ENCODE peak calls at places on chromosomes 2 and 18, in four cellular contexts. One of them, this sample, is unnamed.

GRCh38 chr2:101466426-101466825 is 8.5 kb downstream of the RFX8 start:
- DNase-seq in naive thymus-derived CD8-positive, alpha-beta T cell: no peak
- DNase-seq in activated T-helper 1 cell treated with anti-CD3 and anti-CD28 coated beads, Interleukin-2, amount 50 U/mL, for 16 hours: no peak
- DNase-seq in left lung: peak; percentile 40
- DNase-seq in this sample: no peak

GRCh38 chr2:214593723-214594122 is 182.9 kb downstream of the VWC2L start:
- DNase-seq in naive thymus-derived CD8-positive, alpha-beta T cell: no peak
- DNase-seq in activated T-helper 1 cell treated with anti-CD3 and anti-CD28 coated beads, Interleukin-2, amount 50 U/mL, for 16 hours: no peak
- DNase-seq in left lung: no peak
- DNase-seq in this sample: peak; percentile 41

GRCh38 chr2:225004531-225004930 is 37.7 kb downstream of the DOCK10 start:
- DNase-seq in naive thymus-derived CD8-positive, alpha-beta T cell: no peak
- DNase-seq in activated T-helper 1 cell treated with anti-CD3 and anti-CD28 coated beads, Interleukin-2, amount 50 U/mL, for 16 hours: no peak
- DNase-seq in left lung: no peak
- DNase-seq in this sample: peak; percentile 7

GRCh38 chr2:218474527-218474926 is 55.6 kb downstream of the VIL1 start:
- DNase-seq in naive thymus-derived CD8-positive, alpha-beta T cell: no peak
- DNase-seq in activated T-helper 1 cell treated with anti-CD3 and anti-CD28 coated beads, Interleukin-2, amount 50 U/mL, for 16 hours: no peak
- DNase-seq in left lung: no peak
- DNase-seq in this sample: no peak

GRCh38 chr2:180647206-180647605 is 333.2 kb upstream of the UBE2E3 start:
- DNase-seq in naive thymus-derived CD8-positive, alpha-beta T cell: no peak
- DNase-seq in activated T-helper 1 cell treated with anti-CD3 and anti-CD28 coated beads, Interleukin-2, amount 50 U/mL, for 16 hours: no peak
- DNase-seq in left lung: no peak
- DNase-seq in this sample: no peak

GRCh38 chr18:63470751-63471150 is 6.0 kb upstream of the SERPINB5 start:
- DNase-seq in naive thymus-derived CD8-positive, alpha-beta T cell: no peak
- DNase-seq in activated T-helper 1 cell treated with anti-CD3 and anti-CD28 coated beads, Interleukin-2, amount 50 U/mL, for 16 hours: no peak
- DNase-seq in left lung: no peak
- DNase-seq in this sample: no peak

GRCh38 chr2:191935247-191935646 is 88.4 kb upstream of the CAVIN2 start:
- DNase-seq in naive thymus-derived CD8-positive, alpha-beta T cell: no peak
- DNase-seq in activated T-helper 1 cell treated with anti-CD3 and anti-CD28 coated beads, Interleukin-2, amount 50 U/mL, for 16 hours: no peak
- DNase-seq in left lung: peak; percentile 55
- DNase-seq in this sample: no peak

GRCh38 chr18:7165846-7166393 is 48.3 kb upstream of the LAMA1 start:
- DNase-seq in naive thymus-derived CD8-positive, alpha-beta T cell: no peak
- DNase-seq in activated T-helper 1 cell treated with anti-CD3 and anti-CD28 coated beads, Interleukin-2, amount 50 U/mL, for 16 hours: no peak
- DNase-seq in left lung: no peak
- DNase-seq in this sample: no peak

GRCh38 chr2:224973112-224974016 is 68.9 kb downstream of the DOCK10 start:
- DNase-seq in naive thymus-derived CD8-positive, alpha-beta T cell: no peak
- DNase-seq in activated T-helper 1 cell treated with anti-CD3 and anti-CD28 coated beads, Interleukin-2, amount 50 U/mL, for 16 hours: no peak
- DNase-seq in left lung: no peak
- DNase-seq in this sample: peak; percentile 55

GRCh38 chr2:36773947-36774346 is 77.4 kb downstream of the VIT start:
- DNase-seq in naive thymus-derived CD8-positive, alpha-beta T cell: no peak
- DNase-seq in activated T-helper 1 cell treated with anti-CD3 and anti-CD28 coated beads, Interleukin-2, amount 50 U/mL, for 16 hours: no peak
- DNase-seq in left lung: no peak
- DNase-seq in this sample: no peak

GRCh38 chr2:108460345-108461037 is 11.5 kb downstream of the GCC2 start:
- DNase-seq in naive thymus-derived CD8-positive, alpha-beta T cell: no peak
- DNase-seq in activated T-helper 1 cell treated with anti-CD3 and anti-CD28 coated beads, Interleukin-2, amount 50 U/mL, for 16 hours: no peak
- DNase-seq in left lung: no peak
- DNase-seq in this sample: no peak

GRCh38 chr2:102942098-102942497 is 180.3 kb downstream of the TMEM182 start:
- DNase-seq in naive thymus-derived CD8-positive, alpha-beta T cell: no peak
- DNase-seq in activated T-helper 1 cell treated with anti-CD3 and anti-CD28 coated beads, Interleukin-2, amount 50 U/mL, for 16 hours: no peak
- DNase-seq in left lung: no peak
- DNase-seq in this sample: no peak

GRCh38 chr18:28412521-28412920 is 235.6 kb upstream of the CDH2 start:
- DNase-seq in naive thymus-derived CD8-positive, alpha-beta T cell: no peak
- DNase-seq in activated T-helper 1 cell treated with anti-CD3 and anti-CD28 coated beads, Interleukin-2, amount 50 U/mL, for 16 hours: no peak
- DNase-seq in left lung: no peak
- DNase-seq in this sample: no peak

GRCh38 chr2:71925268-71926097 is 222.2 kb downstream of the CYP26B1 start:
- DNase-seq in naive thymus-derived CD8-positive, alpha-beta T cell: no peak
- DNase-seq in activated T-helper 1 cell treated with anti-CD3 and anti-CD28 coated beads, Interleukin-2, amount 50 U/mL, for 16 hours: no peak
- DNase-seq in left lung: no peak
- DNase-seq in this sample: no peak

GRCh38 chr2:182186132-182186735 is 200.6 kb downstream of the PPP1R1C start:
- DNase-seq in naive thymus-derived CD8-positive, alpha-beta T cell: no peak
- DNase-seq in activated T-helper 1 cell treated with anti-CD3 and anti-CD28 coated beads, Interleukin-2, amount 50 U/mL, for 16 hours: no peak
- DNase-seq in left lung: no peak
- DNase-seq in this sample: peak; percentile 86

GRCh38 chr18:58632557-58632956 is 3.7 kb upstream of the ALPK2 start:
- DNase-seq in naive thymus-derived CD8-positive, alpha-beta T cell: no peak
- DNase-seq in activated T-helper 1 cell treated with anti-CD3 and anti-CD28 coated beads, Interleukin-2, amount 50 U/mL, for 16 hours: no peak
- DNase-seq in left lung: no peak
- DNase-seq in this sample: no peak

GRCh38 chr18:78999939-79000338 is 20.3 kb downstream of the SALL3 start:
- DNase-seq in naive thymus-derived CD8-positive, alpha-beta T cell: no peak
- DNase-seq in activated T-helper 1 cell treated with anti-CD3 and anti-CD28 coated beads, Interleukin-2, amount 50 U/mL, for 16 hours: no peak
- DNase-seq in left lung: no peak
- DNase-seq in this sample: peak; percentile 68

GRCh38 chr2:97785818-97786217 is 72.4 kb downstream of the ZAP70 start:
- DNase-seq in naive thymus-derived CD8-positive, alpha-beta T cell: no peak
- DNase-seq in activated T-helper 1 cell treated with anti-CD3 and anti-CD28 coated beads, Interleukin-2, amount 50 U/mL, for 16 hours: no peak
- DNase-seq in left lung: no peak
- DNase-seq in this sample: no peak

GRCh38 chr2:7835693-7836680 is 845.9 kb upstream of the ID2 start:
- DNase-seq in naive thymus-derived CD8-positive, alpha-beta T cell: no peak
- DNase-seq in activated T-helper 1 cell treated with anti-CD3 and anti-CD28 coated beads, Interleukin-2, amount 50 U/mL, for 16 hours: no peak
- DNase-seq in left lung: no peak
- DNase-seq in this sample: no peak

GRCh38 chr18:49907346-49907929 is 94.1 kb upstream of the ACAA2 start:
- DNase-seq in naive thymus-derived CD8-positive, alpha-beta T cell: no peak
- DNase-seq in activated T-helper 1 cell treated with anti-CD3 and anti-CD28 coated beads, Interleukin-2, amount 50 U/mL, for 16 hours: no peak
- DNase-seq in left lung: no peak
- DNase-seq in this sample: no peak

GRCh38 chr2:215664847-215665525 is 229.1 kb upstream of the FN1 start:
- DNase-seq in naive thymus-derived CD8-positive, alpha-beta T cell: no peak
- DNase-seq in activated T-helper 1 cell treated with anti-CD3 and anti-CD28 coated beads, Interleukin-2, amount 50 U/mL, for 16 hours: no peak
- DNase-seq in left lung: no peak
- DNase-seq in this sample: peak; percentile 89

GRCh38 chr2:166417669-166418068 is 41.9 kb upstream of the SCN9A start:
- DNase-seq in naive thymus-derived CD8-positive, alpha-beta T cell: no peak
- DNase-seq in activated T-helper 1 cell treated with anti-CD3 and anti-CD28 coated beads, Interleukin-2, amount 50 U/mL, for 16 hours: no peak
- DNase-seq in left lung: no peak
- DNase-seq in this sample: peak; percentile 72

GRCh38 chr2:23237147-23237546 is 147.8 kb upstream of the KLHL29 start:
- DNase-seq in naive thymus-derived CD8-positive, alpha-beta T cell: no peak
- DNase-seq in activated T-helper 1 cell treated with anti-CD3 and anti-CD28 coated beads, Interleukin-2, amount 50 U/mL, for 16 hours: no peak
- DNase-seq in left lung: no peak
- DNase-seq in this sample: no peak

GRCh38 chr2:128395640-128396499 is 77.2 kb upstream of the HS6ST1 start:
- DNase-seq in naive thymus-derived CD8-positive, alpha-beta T cell: no peak
- DNase-seq in activated T-helper 1 cell treated with anti-CD3 and anti-CD28 coated beads, Interleukin-2, amount 50 U/mL, for 16 hours: no peak
- DNase-seq in left lung: no peak
- DNase-seq in this sample: peak; percentile 64

GRCh38 chr2:72893594-72894319 is 6.5 kb downstream of the SPR start:
- DNase-seq in naive thymus-derived CD8-positive, alpha-beta T cell: no peak
- DNase-seq in activated T-helper 1 cell treated with anti-CD3 and anti-CD28 coated beads, Interleukin-2, amount 50 U/mL, for 16 hours: no peak
- DNase-seq in left lung: no peak
- DNase-seq in this sample: peak; percentile 54

GRCh38 chr2:72035518-72036172 is 112.0 kb downstream of the CYP26B1 start:
- DNase-seq in naive thymus-derived CD8-positive, alpha-beta T cell: no peak
- DNase-seq in activated T-helper 1 cell treated with anti-CD3 and anti-CD28 coated beads, Interleukin-2, amount 50 U/mL, for 16 hours: no peak
- DNase-seq in left lung: no peak
- DNase-seq in this sample: no peak

GRCh38 chr2:178074123-178075005 is 1.8 kb upstream of the PDE11A start:
- DNase-seq in naive thymus-derived CD8-positive, alpha-beta T cell: no peak
- DNase-seq in activated T-helper 1 cell treated with anti-CD3 and anti-CD28 coated beads, Interleukin-2, amount 50 U/mL, for 16 hours: no peak
- DNase-seq in left lung: no peak
- DNase-seq in this sample: no peak

GRCh38 chr2:217971166-217971565 is 31.6 kb downstream of the TNS1 start:
- DNase-seq in naive thymus-derived CD8-positive, alpha-beta T cell: no peak
- DNase-seq in activated T-helper 1 cell treated with anti-CD3 and anti-CD28 coated beads, Interleukin-2, amount 50 U/mL, for 16 hours: no peak
- DNase-seq in left lung: no peak
- DNase-seq in this sample: no peak

GRCh38 chr2:180125245-180125962 is 118.3 kb upstream of the CWC22 start:
- DNase-seq in naive thymus-derived CD8-positive, alpha-beta T cell: peak; percentile 11
- DNase-seq in activated T-helper 1 cell treated with anti-CD3 and anti-CD28 coated beads, Interleukin-2, amount 50 U/mL, for 16 hours: peak; percentile 11
- DNase-seq in left lung: peak; percentile 39
- DNase-seq in this sample: peak; percentile 97

GRCh38 chr2:105865222-105865913 is 120.7 kb downstream of the NCK2 start:
- DNase-seq in naive thymus-derived CD8-positive, alpha-beta T cell: no peak
- DNase-seq in activated T-helper 1 cell treated with anti-CD3 and anti-CD28 coated beads, Interleukin-2, amount 50 U/mL, for 16 hours: no peak
- DNase-seq in left lung: no peak
- DNase-seq in this sample: no peak